ENCODE peak calls at places on chromosomes 7 and 10, in five cellular contexts. Q, U, L, I and V are unnamed samples.

GRCh38 chr7:130971297-130971696 is 237.3 kb upstream of the KLF14 start:
- DNase-seq in U (no peak), L (no peak), Q (no peak), I (no peak), V (no peak)

GRCh38 chr7:17444673-17445072 is 146.2 kb downstream of the AHR start:
- DNase-seq in U (no peak), I (no peak), L (no peak), Q (peak; percentile 61), V (no peak)

GRCh38 chr10:79243211-79244067 is 103.8 kb upstream of the PPIF start:
- DNase-seq in Q (peak; percentile 32), I (no peak), U (peak; percentile 52), L (peak; percentile 79), V (peak; percentile 56)

GRCh38 chr10:110724937-110725336 is 80.8 kb downstream of the RBM20 start:
- DNase-seq in Q (no peak), L (no peak), I (no peak), U (no peak), V (no peak)

GRCh38 chr10:6445671-6446278 is 134.3 kb downstream of the PRKCQ start:
- DNase-seq in I (peak; percentile 44), L (peak; percentile 33), Q (peak; percentile 21), U (peak; percentile 35), V (peak; percentile 53)

GRCh38 chr7:98815313-98815712 is 54.5 kb downstream of the TMEM130 start:
- DNase-seq in Q (no peak), U (no peak), L (no peak), I (no peak), V (no peak)

GRCh38 chr10:63003816-63004453 is 129.2 kb upstream of the NRBF2 start:
- DNase-seq in I (no peak), Q (no peak), U (no peak), L (no peak), V (no peak)

GRCh38 chr10:131654471-131655087 is 246.2 kb upstream of the PPP2R2D start:
- DNase-seq in L (no peak), U (no peak), I (no peak), Q (no peak), V (no peak)

GRCh38 chr10:86678999-86679792 is 10.9 kb downstream of the LDB3 start:
- DNase-seq in U (no peak), Q (no peak), L (no peak), I (no peak), V (no peak)

GRCh38 chr10:119694608-119695007 is 31.2 kb upstream of the INPP5F start:
- DNase-seq in Q (no peak), L (no peak), U (no peak), I (no peak), V (no peak)

GRCh38 chr10:131848741-131849590 is 51.8 kb upstream of the PPP2R2D start:
- DNase-seq in U (no peak), Q (no peak), L (no peak), I (no peak), V (no peak)

GRCh38 chr7:27901028-27901760 is 161.2 kb downstream of the TAX1BP1 start:
- DNase-seq in Q (peak; percentile 74), I (no peak), U (no peak), L (no peak), V (no peak)

GRCh38 chr10:71243756-71244637 is 31.6 kb downstream of the UNC5B start:
- DNase-seq in U (no peak), I (no peak), Q (no peak), L (no peak), V (no peak)

GRCh38 chr10:133336131-133337078 is at the start of gene CALY:
- DNase-seq in U (no peak), I (peak; percentile 90), Q (no peak), L (peak; percentile 83), V (peak; percentile 93)

GRCh38 chr10:97319671-97320479 is 804 bp downstream of the FRAT1 start:
- DNase-seq in L (peak; percentile 64), U (peak; percentile 60), I (peak; percentile 54), Q (no peak), V (peak; percentile 69)

GRCh38 chr7:103870664-103871063 is 118.8 kb downstream of the RELN start:
- DNase-seq in I (no peak), Q (no peak), U (no peak), L (no peak), V (no peak)

GRCh38 chr7:71566376-71566775 is 434.4 kb downstream of the GALNT17 start:
- DNase-seq in Q (no peak), U (no peak), I (no peak), L (no peak), V (no peak)

GRCh38 chr7:2680792-2681490 is 7.1 kb upstream of the AMZ1 start:
- DNase-seq in U (peak; percentile 88), L (peak; percentile 81), Q (peak; percentile 44), I (no peak), V (peak; percentile 42)

GRCh38 chr7:22488643-22489462 is 11.1 kb downstream of the STEAP1B start:
- DNase-seq in I (peak; percentile 20), Q (peak; percentile 75), L (peak; percentile 81), U (no peak), V (peak; percentile 56)

GRCh38 chr7:117019786-117020604 is 66.7 kb downstream of the ST7 start:
- DNase-seq in Q (peak; percentile 93), U (peak; percentile 50), L (peak; percentile 68), I (no peak), V (no peak)

GRCh38 chr10:133307776-133308430 is 769 bp downstream of the TUBGCP2 start:
- DNase-seq in I (peak; percentile 84), U (peak; percentile 61), L (peak; percentile 75), Q (peak; percentile 72), V (peak; percentile 83)

GRCh38 chr10:101138788-101139420 is 7.8 kb downstream of the TLX1 start:
- DNase-seq in L (no peak), Q (no peak), I (no peak), U (no peak), V (no peak)

GRCh38 chr7:153430931-153431330 is 621.3 kb upstream of the DPP6 start:
- DNase-seq in L (no peak), Q (no peak), I (no peak), U (no peak), V (no peak)

GRCh38 chr10:49138361-49138891 is 4.6 kb upstream of the FAM170B start:
- DNase-seq in L (no peak), I (no peak), U (peak; percentile 36), Q (peak; percentile 82), V (no peak)

GRCh38 chr7:2567663-2568238 is 9.0 kb downstream of the IQCE start:
- DNase-seq in L (peak; percentile 36), U (no peak), I (no peak), Q (peak; percentile 45), V (no peak)

GRCh38 chr7:25358831-25359350 is 130.6 kb upstream of the NPVF start:
- DNase-seq in U (no peak), Q (no peak), L (no peak), I (no peak), V (no peak)

GRCh38 chr7:117654780-117655179 is 175.0 kb downstream of the CFTR start:
- DNase-seq in U (no peak), Q (no peak), I (no peak), L (no peak), V (no peak)

GRCh38 chr10:116706281-116706680 is 36.1 kb downstream of the HSPA12A start:
- DNase-seq in U (no peak), L (no peak), I (no peak), Q (no peak), V (no peak)

GRCh38 chr10:86941991-86942421 is 15.4 kb downstream of the MMRN2 start:
- DNase-seq in L (no peak), I (no peak), Q (no peak), U (no peak), V (no peak)

GRCh38 chr7:114631249-114631822 is 216.7 kb downstream of the FOXP2 start:
- DNase-seq in U (no peak), I (no peak), L (no peak), Q (no peak), V (no peak)

GRCh38 chr10:90718185-90718584 is 139.7 kb downstream of the HTR7 start:
- DNase-seq in I (no peak), L (no peak), Q (peak; percentile 18), U (no peak), V (no peak)

GRCh38 chr7:33744293-33744692 is 161.0 kb upstream of the BMPER start:
- DNase-seq in Q (no peak), I (no peak), U (no peak), L (no peak), V (no peak)

GRCh38 chr10:63264852-63265617 is 131.9 kb downstream of the NRBF2 start:
- DNase-seq in Q (peak; percentile 72), U (no peak), I (no peak), L (peak; percentile 33), V (no peak)

GRCh38 chr7:81607987-81608386 is 161.9 kb downstream of the HGF start:
- DNase-seq in U (no peak), L (no peak), I (no peak), Q (no peak), V (no peak)

GRCh38 chr10:113736576-113736975 is 14.9 kb upstream of the PLEKHS1 start:
- DNase-seq in U (no peak), I (no peak), L (no peak), Q (peak; percentile 34), V (no peak)

GRCh38 chr7:21370283-21370982 is 57.5 kb upstream of the SP4 start:
- DNase-seq in L (no peak), U (no peak), Q (no peak), I (no peak), V (no peak)

GRCh38 chr7:140005754-140006503 is 56.8 kb downstream of the PARP12 start:
- DNase-seq in L (peak; percentile 39), Q (no peak), U (no peak), I (no peak), V (no peak)